ENCODE peak calls at places on chromosomes 4 and X, in eight cellular contexts. S is nephron progenitor cell, P is uterus, F is HFF-Myc, U is sigmoid colon, E is AG10803, N is neural crest cell, O is astrocyte of the spinal cord. G is an unnamed sample.

GRCh38 chr4:22440999-22441398 is 74.9 kb downstream of the ADGRA3 start:
- DNase-seq in S (no peak), P (no peak), F (no peak), U (no peak), E (no peak), N (no peak), O (no peak), G (no peak)

GRCh38 chrX:40465735-40466551 is 114.8 kb upstream of the ATP6AP2 start:
- DNase-seq in S (peak), P (no peak), F (no peak), U (no peak), E (peak), N (no peak), O (no peak), G (no peak)

GRCh38 chr4:88418411-88418810 is 38.5 kb upstream of the HERC5 start:
- DNase-seq in S (no peak), P (no peak), F (no peak), U (no peak), E (no peak), N (no peak), O (no peak), G (no peak)

GRCh38 chr4:2961411-2962098 is 1.7 kb downstream of the NOP14 start:
- DNase-seq in S (peak), P (no peak), F (no peak), U (no peak), E (no peak), N (no peak), O (no peak), G (no peak)

GRCh38 chr4:140176735-140177134 is 22.8 kb upstream of the MAML3 start:
- DNase-seq in S (no peak), P (no peak), F (peak), U (no peak), E (peak), N (no peak), O (peak), G (no peak)

GRCh38 chr4:40897557-40898203 is 147.9 kb downstream of the NSUN7 start:
- DNase-seq in S (peak), P (peak), F (peak), U (peak), E (peak), N (peak), O (peak), G (peak)

GRCh38 chr4:84051728-84052127 is 447.4 kb downstream of the NKX6-1 start:
- DNase-seq in S (no peak), P (no peak), F (no peak), U (no peak), E (no peak), N (no peak), O (no peak), G (no peak)

GRCh38 chr4:98261291-98262271 is at the start of gene RAP1GDS1:
- DNase-seq in S (no peak), P (peak), F (peak), U (peak), E (peak), N (no peak), O (peak), G (peak)

GRCh38 chr4:78298618-78299017 is 241.5 kb downstream of the FRAS1 start:
- DNase-seq in S (no peak), P (no peak), F (no peak), U (no peak), E (peak), N (no peak), O (peak), G (no peak)

GRCh38 chrX:112819013-112819635 is 21.5 kb downstream of the AMOT start:
- DNase-seq in S (no peak), P (no peak), F (no peak), U (no peak), E (peak), N (no peak), O (peak), G (no peak)

GRCh38 chrX:154327026-154327820 is 31.6 kb downstream of the TKTL1 start:
- DNase-seq in S (no peak), P (no peak), F (no peak), U (no peak), E (peak), N (no peak), O (peak), G (no peak)

GRCh38 chr4:56757270-56757746 is 64.2 kb downstream of the SPINK2 start:
- DNase-seq in S (no peak), P (no peak), F (peak), U (peak), E (peak), N (no peak), O (peak), G (no peak)

GRCh38 chrX:143683486-143683885 is 37.1 kb downstream of the SPANXN2 start:
- DNase-seq in S (no peak), P (no peak), F (no peak), U (no peak), E (no peak), N (no peak), O (no peak), G (no peak)

GRCh38 chr4:185748901-185749390 is 63.0 kb downstream of the SORBS2 start:
- DNase-seq in S (no peak), P (no peak), F (no peak), U (no peak), E (no peak), N (no peak), O (no peak), G (no peak)

GRCh38 chrX:39755152-39756032 is 342.4 kb downstream of the BCOR start:
- DNase-seq in S (peak), P (peak), F (peak), U (peak), E (peak), N (no peak), O (peak), G (no peak)

GRCh38 chrX:18422325-18422724 is 3.1 kb upstream of the CDKL5 start:
- DNase-seq in S (no peak), P (no peak), F (peak), U (no peak), E (peak), N (no peak), O (peak), G (no peak)

GRCh38 chr4:99201687-99202086 is 17.4 kb downstream of the ADH6 start:
- DNase-seq in S (no peak), P (no peak), F (no peak), U (no peak), E (peak), N (no peak), O (peak), G (no peak)

GRCh38 chr4:141705048-141705746 is 68.8 kb downstream of the IL15 start:
- DNase-seq in S (no peak), P (no peak), F (no peak), U (no peak), E (no peak), N (no peak), O (no peak), G (no peak)

GRCh38 chr4:168480991-168481588 is 798 bp upstream of the DDX60L start:
- DNase-seq in S (no peak), P (no peak), F (no peak), U (peak), E (peak), N (no peak), O (peak), G (peak)

GRCh38 chr4:174933083-174933482 is 14.9 kb downstream of the ADAM29 start:
- DNase-seq in S (no peak), P (no peak), F (no peak), U (no peak), E (no peak), N (no peak), O (no peak), G (no peak)

GRCh38 chr4:95285797-95286196 is 263.0 kb downstream of the UNC5C start:
- DNase-seq in S (no peak), P (no peak), F (no peak), U (no peak), E (no peak), N (no peak), O (no peak), G (no peak)

GRCh38 chrX:69429339-69430014 is 74.6 kb upstream of the NALF2 start:
- DNase-seq in S (no peak), P (no peak), F (no peak), U (no peak), E (no peak), N (no peak), O (no peak), G (no peak)

GRCh38 chrX:41923925-41924693 is 755 bp upstream of the CASK start:
- DNase-seq in S (no peak), P (no peak), F (no peak), U (no peak), E (peak), N (no peak), O (peak), G (no peak)

GRCh38 chrX:65406532-65406931 is 128.1 kb downstream of the LAS1L start:
- DNase-seq in S (no peak), P (no peak), F (no peak), U (no peak), E (no peak), N (no peak), O (no peak), G (no peak)

GRCh38 chr4:1368421-1369090 is 21.5 kb downstream of the UVSSA start:
- DNase-seq in S (no peak), P (no peak), F (no peak), U (peak), E (no peak), N (no peak), O (no peak), G (no peak)

DNA sequence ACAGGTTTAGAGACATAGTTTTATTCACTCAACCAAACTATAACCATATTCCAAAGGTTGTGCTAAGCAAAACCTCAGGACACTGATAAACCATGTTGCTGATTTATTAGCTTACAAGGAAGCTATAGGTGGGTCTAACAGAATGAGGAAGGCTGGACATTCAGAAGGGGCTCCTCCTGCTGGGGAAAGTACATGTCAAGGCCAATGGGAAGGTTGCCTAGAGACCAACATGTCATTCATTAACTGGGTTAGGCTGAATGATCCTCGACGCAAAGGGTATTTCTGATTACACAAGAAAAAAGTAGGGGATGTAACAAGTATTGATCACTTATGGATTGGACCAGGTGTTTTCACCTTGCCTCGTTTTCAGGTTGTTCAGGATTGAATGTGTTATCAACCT is 30.3 kb downstream of the SLC10A6 start:
- DNase-seq in S (no peak), P (no peak), F (no peak), U (no peak), E (no peak), N (no peak), O (no peak), G (no peak)
- TF ChIP-seq CTCF in S (no peak), P (no peak), F (no peak), U (no peak), E (no peak), N (no peak), O (no peak), G (no peak)

GRCh38 chr4:109708435-109708834 is 5.2 kb upstream of the CASP6 start:
- DNase-seq in S (no peak), P (no peak), F (no peak), U (no peak), E (no peak), N (no peak), O (no peak), G (no peak)
- TF ChIP-seq CTCF in S (no peak), P (no peak), F (no peak), U (no peak), E (no peak), N (no peak), O (no peak), G (no peak)

GRCh38 chr4:73309211-73309610 is 50.6 kb upstream of the ANKRD17 start:
- DNase-seq in S (no peak), P (no peak), F (no peak), U (no peak), E (peak), N (no peak), O (peak), G (no peak)

GRCh38 chr4:73315091-73315490 is 56.5 kb upstream of the ANKRD17 start:
- DNase-seq in S (no peak), P (no peak), F (peak), U (no peak), E (peak), N (no peak), O (no peak), G (peak)

GRCh38 chr4:73312967-73313366 is 54.4 kb upstream of the ANKRD17 start:
- DNase-seq in S (no peak), P (no peak), F (no peak), U (no peak), E (no peak), N (no peak), O (no peak), G (no peak)

GRCh38 chr4:73308286-73308685 is 49.7 kb upstream of the ANKRD17 start:
- DNase-seq in S (no peak), P (no peak), F (no peak), U (no peak), E (peak), N (no peak), O (peak), G (peak)

GRCh38 chr4:73311428-73311827 is 52.8 kb upstream of the ANKRD17 start:
- DNase-seq in S (no peak), P (no peak), F (no peak), U (no peak), E (peak), N (no peak), O (peak), G (no peak)
- TF ChIP-seq CTCF in S (peak), P (no peak), F (no peak), U (no peak), E (peak), N (peak), O (peak), G (no peak)

GRCh38 chr4:189285377-189285776 is 655.3 kb upstream of the FRG1 start:
- DNase-seq in S (no peak), P (no peak), F (no peak), U (no peak), E (no peak), N (no peak), O (no peak), G (no peak)
- TF ChIP-seq CTCF in S (no peak), P (no peak), F (no peak), U (no peak), E (no peak), N (no peak), O (no peak), G (no peak)

GRCh38 chr4:182806259-182807252 is 110.6 kb downstream of the DCTD start:
- DNase-seq in S (peak), P (peak), F (peak), U (peak), E (peak), N (peak), O (peak), G (no peak)
- TF ChIP-seq CTCF in S (peak), P (peak), F (peak), U (peak), E (peak), N (peak), O (peak), G (peak)

GRCh38 chr4:107046261-107046660 is 10.1 kb upstream of the DKK2 start:
- DNase-seq in S (no peak), P (no peak), F (no peak), U (no peak), E (no peak), N (no peak), O (no peak), G (no peak)

DNA sequence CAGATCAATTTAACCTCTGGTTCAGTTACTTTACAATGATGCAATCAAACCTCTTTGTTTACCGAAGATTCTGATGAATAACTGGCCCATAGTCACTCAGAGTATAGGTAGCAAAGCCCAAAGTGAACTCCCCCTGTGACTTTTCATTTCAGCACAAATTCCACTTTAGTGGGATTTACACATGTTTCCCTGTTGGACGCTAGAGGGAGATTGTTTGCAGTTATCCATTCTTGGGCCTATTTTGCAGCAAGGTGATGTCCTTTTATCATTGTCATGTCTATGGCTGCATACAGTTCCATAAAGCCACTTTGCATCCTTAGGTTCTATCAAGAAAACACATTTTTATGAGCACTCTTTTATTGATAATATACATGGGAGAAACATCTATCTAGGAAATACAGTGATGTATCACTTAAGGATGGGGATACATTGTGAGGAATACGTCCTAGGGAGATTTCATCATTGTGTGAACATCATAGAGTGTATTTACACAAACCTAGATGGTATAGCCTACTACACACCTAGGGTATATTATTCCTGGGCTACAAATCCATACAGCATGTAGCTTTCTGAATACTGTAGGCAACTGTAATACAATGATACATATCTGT is 14.5 kb upstream of the DKK2 start:
- DNase-seq in S (no peak), P (no peak), F (no peak), U (no peak), E (peak), N (no peak), O (no peak), G (no peak)
- TF ChIP-seq CTCF in S (peak), P (peak), F (peak), U (no peak), E (peak), N (peak), O (peak), G (peak)

DNA sequence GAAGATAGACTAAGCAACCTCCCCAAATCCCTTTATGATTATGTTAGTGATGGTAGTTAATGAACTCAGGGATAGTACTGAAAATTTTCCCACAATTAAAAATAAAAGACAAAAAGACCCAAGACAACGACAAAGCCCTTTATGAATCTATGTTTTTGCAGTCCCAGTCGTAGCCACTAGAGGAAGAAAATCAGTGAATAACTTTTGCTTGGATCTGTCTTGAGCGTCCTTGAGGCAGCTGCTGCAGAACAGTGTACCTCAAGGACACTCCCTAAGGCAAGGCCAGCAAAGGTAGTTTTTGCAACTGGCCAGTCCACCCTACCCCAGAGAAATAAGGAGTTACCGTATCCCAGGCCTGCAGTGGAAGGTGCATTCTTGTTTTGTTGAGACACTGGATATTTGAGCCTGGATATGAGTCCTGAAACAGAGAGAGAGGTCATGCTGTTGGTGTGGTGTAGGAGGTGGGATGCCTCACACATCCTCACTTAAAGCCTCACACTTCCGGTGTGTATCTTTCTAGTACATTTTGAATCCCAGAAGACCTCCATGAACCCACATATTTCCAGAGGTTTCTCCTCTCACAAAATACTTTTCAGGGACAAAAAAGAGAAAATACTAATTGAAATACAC is 8.7 kb upstream of the TIMM8A start:
- DNase-seq in S (no peak), P (no peak), F (no peak), U (no peak), E (peak), N (no peak), O (no peak), G (no peak)
- TF ChIP-seq CTCF in S (peak), P (peak), F (peak), U (no peak), E (peak), N (peak), O (peak), G (no peak)